ENCODE peak calls at places on chromosomes 16 and 17, in seven cellular contexts. U, Z, C, P, Y, O and F are unnamed samples.

GRCh38 chr17:15039366-15039765 is 225.8 kb downstream of the PMP22 start:
- DNase-seq in U (no peak), Z (no peak), C (no peak), P (no peak), Y (no peak), O (no peak), F (no peak)

GRCh38 chr17:34276826-34277225 is 6.8 kb downstream of the CCL7 start:
- DNase-seq in U (no peak), Z (no peak), C (no peak), P (no peak), Y (no peak), O (no peak), F (peak; percentile 64)

GRCh38 chr16:57192720-57193486 is 6.8 kb downstream of the RSPRY1 start:
- DNase-seq in U (no peak), Z (peak; percentile 75), C (no peak), P (peak; percentile 80), Y (no peak), O (no peak), F (peak; percentile 36)

GRCh38 chr16:4293822-4294457 is 21.1 kb upstream of the TFAP4 start:
- DNase-seq in U (peak; percentile 46), Z (peak; percentile 81), C (no peak), P (peak; percentile 87), Y (no peak), O (peak; percentile 70), F (peak; percentile 79)

GRCh38 chr16:85635545-85636140 is 22.5 kb downstream of the GSE1 start:
- DNase-seq in U (no peak), Z (no peak), C (no peak), P (no peak), Y (no peak), O (no peak), F (no peak)

GRCh38 chr17:81056352-81056751 is 21.4 kb downstream of the BAIAP2 start:
- DNase-seq in U (no peak), Z (no peak), C (no peak), P (no peak), Y (no peak), O (no peak), F (no peak)

GRCh38 chr17:31427684-31428083 is 36.2 kb downstream of the RAB11FIP4 start:
- DNase-seq in U (no peak), Z (no peak), C (no peak), P (no peak), Y (no peak), O (no peak), F (no peak)

GRCh38 chr17:8384801-8385335 is 1.9 kb upstream of the RPL26 start:
- DNase-seq in U (no peak), Z (peak; percentile 77), C (no peak), P (peak; percentile 96), Y (no peak), O (peak; percentile 79), F (peak; percentile 84)

GRCh38 chr17:61275395-61275794 is 124.2 kb upstream of the TBX2 start:
- DNase-seq in U (no peak), Z (no peak), C (no peak), P (no peak), Y (no peak), O (no peak), F (no peak)

GRCh38 chr17:27496501-27496943 is 40.3 kb downstream of the KSR1 start:
- DNase-seq in U (no peak), Z (no peak), C (no peak), P (no peak), Y (no peak), O (peak; percentile 53), F (no peak)

GRCh38 chr17:37640016-37640415 is 3.2 kb downstream of the DDX52 start:
- DNase-seq in U (no peak), Z (no peak), C (no peak), P (no peak), Y (no peak), O (no peak), F (no peak)

GRCh38 chr17:61698244-61698643 is 107.2 kb upstream of the NACA2 start:
- DNase-seq in U (no peak), Z (no peak), C (no peak), P (no peak), Y (no peak), O (no peak), F (no peak)

GRCh38 chr16:78543066-78543465 is 443.6 kb downstream of the WWOX start:
- DNase-seq in U (no peak), Z (no peak), C (no peak), P (no peak), Y (no peak), O (no peak), F (no peak)

GRCh38 chr16:65936096-65936495 is 430.4 kb upstream of the CDH5 start:
- DNase-seq in U (no peak), Z (peak; percentile 3), C (no peak), P (peak; percentile 53), Y (no peak), O (no peak), F (no peak)

GRCh38 chr17:73311781-73312641 is at the start of gene CDC42EP4:
- DNase-seq in U (peak; percentile 96), Z (peak; percentile 96), C (peak; percentile 98), P (peak; percentile 91), Y (peak; percentile 97), O (peak; percentile 96), F (peak; percentile 94)

GRCh38 chr17:73309727-73310555 is 1.9 kb downstream of the CDC42EP4 start:
- DNase-seq in U (no peak), Z (no peak), C (peak; percentile 73), P (no peak), Y (no peak), O (no peak), F (no peak)

GRCh38 chr17:73313526-73314127 is 1.8 kb upstream of the CDC42EP4 start:
- DNase-seq in U (no peak), Z (no peak), C (no peak), P (no peak), Y (no peak), O (no peak), F (peak; percentile 46)

GRCh38 chr17:73308017-73308823 is 3.6 kb downstream of the CDC42EP4 start:
- DNase-seq in U (peak; percentile 80), Z (peak; percentile 76), C (peak; percentile 90), P (peak; percentile 86), Y (peak; percentile 89), O (peak; percentile 95), F (peak; percentile 98)

DNA sequence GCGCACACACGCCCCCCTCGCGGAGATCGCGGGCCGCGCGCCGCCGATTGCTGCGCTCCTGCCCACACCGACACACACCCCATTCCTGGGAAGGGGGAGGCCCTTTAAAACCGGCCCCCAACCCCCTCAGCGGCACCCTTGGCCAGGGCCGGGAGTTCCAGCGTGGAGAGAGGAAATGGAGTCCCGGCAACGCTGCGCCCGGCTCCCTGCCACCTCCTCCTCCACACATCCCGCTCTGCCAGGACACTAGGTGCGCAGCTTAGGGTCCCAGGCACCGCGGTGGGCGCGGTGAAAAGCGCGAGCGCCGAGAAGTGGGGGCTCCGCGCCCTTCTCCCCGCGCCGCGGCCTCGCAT is 397 bp downstream of the CDC42EP4 start:
- DNase-seq in U (peak; percentile 54), Z (no peak), C (peak; percentile 79), P (no peak), Y (no peak), O (no peak), F (no peak)
- H3K4me3 ChIP-seq in U (peak overlapping the region; percentile 81), Z (peak overlapping the region; percentile 96), C (peak overlapping the region; percentile 86), P (peak overlapping the region; percentile 98), Y (peak overlapping the region; percentile 98), O (peak overlapping the region; percentile 77), F (peak overlapping the region; percentile 97)

DNA sequence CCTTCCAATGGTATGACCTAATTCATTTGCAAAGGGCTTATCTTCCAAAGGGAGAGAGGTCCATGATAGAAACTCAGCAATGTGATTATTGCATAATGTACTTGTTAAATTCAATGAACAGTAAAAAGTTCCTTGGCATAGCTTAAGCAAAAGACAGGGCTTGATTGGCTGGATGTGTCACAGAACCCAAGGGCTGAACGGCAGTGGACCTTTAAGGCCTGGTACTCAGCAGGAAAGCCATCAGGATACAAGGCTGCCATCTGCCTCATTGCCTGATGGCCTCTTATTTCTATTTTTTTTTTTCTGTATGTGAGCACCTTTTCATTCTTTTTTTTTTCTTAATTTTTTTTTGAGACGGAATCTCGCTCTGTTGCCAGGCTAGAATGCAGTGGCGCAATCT is 208.9 kb upstream of the WSCD1 start:
- DNase-seq in U (no peak), Z (no peak), C (no peak), P (no peak), Y (no peak), O (no peak), F (no peak)
- TF ChIP-seq CTCF in U (no peak), Z (no peak), C (no peak), P (no peak), Y (no peak), O (no peak), F (no peak)

GRCh38 chr16:67173808-67174705 is 3.7 kb downstream of the NOL3 start:
- DNase-seq in U (peak; percentile 88), Z (peak; percentile 82), C (peak; percentile 90), P (peak; percentile 86), Y (peak; percentile 85), O (peak; percentile 91), F (peak; percentile 85)
- H3K4me3 ChIP-seq in U (peak overlapping the region; percentile 68), Z (peak overlapping the region; percentile 30), C (no peak overlapping the region), P (peak overlapping the region; percentile 2), Y (peak overlapping the region; percentile 56), O (peak overlapping the region; percentile 50), F (peak overlapping the region; percentile 52)

GRCh38 chr16:27193300-27193990 is 9.9 kb upstream of the KDM8 start:
- DNase-seq in U (no peak), Z (no peak), C (no peak), P (no peak), Y (no peak), O (no peak), F (no peak)
- TF ChIP-seq CTCF in U (no peak), Z (peak; percentile 12), C (no peak), P (peak; percentile 9), Y (no peak), O (no peak), F (peak; percentile 18)

DNA sequence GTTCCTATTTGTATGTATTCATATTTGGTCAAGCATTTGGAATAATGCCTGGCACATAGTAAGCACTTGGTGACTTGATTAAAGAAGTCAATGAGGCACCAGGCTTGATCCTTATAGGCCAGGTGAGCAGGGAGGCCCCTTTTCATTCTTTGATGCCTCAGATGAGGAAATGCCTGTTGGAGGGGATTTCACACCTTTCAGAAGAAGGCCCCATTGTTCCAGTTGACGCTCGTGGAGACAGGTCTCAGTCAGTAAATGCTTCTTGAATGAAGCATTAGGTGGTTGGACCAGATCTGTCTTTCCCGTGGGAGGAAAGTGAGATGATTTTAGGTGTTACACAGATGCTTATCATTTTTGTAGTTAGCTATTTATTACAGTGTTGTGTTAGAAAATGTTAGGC is 13.0 kb downstream of the LCMT1 start:
- DNase-seq in U (no peak), Z (no peak), C (no peak), P (no peak), Y (no peak), O (no peak), F (no peak)
- H3K4me3 ChIP-seq in U (no peak overlapping the region), Z (no peak overlapping the region), C (no peak overlapping the region), P (no peak overlapping the region), Y (no peak overlapping the region), O (no peak overlapping the region), F (no peak overlapping the region)

DNA sequence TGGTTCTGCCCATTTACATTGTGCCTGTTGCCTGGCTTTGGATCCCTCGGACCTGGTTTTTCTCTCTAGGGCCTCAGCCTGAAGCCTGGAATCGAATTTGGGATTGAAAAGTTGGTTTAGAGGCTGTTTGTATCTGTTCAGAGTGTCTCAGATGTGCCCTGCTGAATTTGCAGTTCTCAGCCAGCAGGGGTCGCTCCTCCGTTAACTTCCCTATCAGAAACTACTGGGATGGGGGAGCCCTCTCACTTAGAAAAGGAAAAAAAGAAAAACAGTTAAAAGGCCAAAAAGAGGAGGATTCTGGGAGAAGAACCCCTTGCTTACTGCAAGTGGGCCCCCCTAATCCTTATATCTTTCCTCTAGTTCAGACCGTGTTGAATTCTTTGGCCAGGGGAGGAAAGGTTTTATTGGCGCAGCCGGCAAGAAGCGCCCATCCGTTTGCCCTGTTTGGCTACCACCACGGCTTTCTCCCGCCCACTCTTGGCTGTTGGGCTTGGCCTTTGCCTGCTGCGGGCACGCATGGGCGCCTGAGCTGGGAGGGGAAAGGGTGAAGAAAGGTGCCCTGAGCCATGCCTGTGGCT is 8.7 kb downstream of the FZD2 start:
- DNase-seq in U (no peak), Z (no peak), C (no peak), P (no peak), Y (no peak), O (no peak), F (peak; percentile 31)
- TF ChIP-seq CTCF in U (no peak), Z (peak; percentile 46), C (no peak), P (peak; percentile 49), Y (no peak), O (peak; percentile 43), F (peak; percentile 54)